ENCODE peak calls at places on chromosomes 2 and 18, in four cellular contexts. One of them, this sample, is unnamed.
A peak's percentile ranks its signal among the peaks of the same experiment; 100 is the strongest.

GRCh38 chr18:59303006-59303405 is 15.4 kb downstream of the CPLX4 start:
- DNase-seq in breast epithelium: no peak
- DNase-seq in HL-60: no peak
- DNase-seq in epithelial cell of esophagus: no peak
- DNase-seq in this sample: no peak

GRCh38 chr2:26770986-26771586 is 7.0 kb downstream of the SLC35F6 start:
- DNase-seq in epithelial cell of esophagus: peak; percentile 89
- DNase-seq in HL-60: no peak
- DNase-seq in breast epithelium: peak; percentile 87
- DNase-seq in this sample: peak; percentile 57

GRCh38 chr2:143000599-143000998 is 123.1 kb downstream of the KYNU start:
- DNase-seq in HL-60: no peak
- DNase-seq in breast epithelium: no peak
- DNase-seq in epithelial cell of esophagus: no peak
- DNase-seq in this sample: no peak

GRCh38 chr2:172833898-172834297 is 98.3 kb downstream of the RAPGEF4 start:
- DNase-seq in epithelial cell of esophagus: no peak
- DNase-seq in breast epithelium: no peak
- DNase-seq in HL-60: no peak
- DNase-seq in this sample: no peak

GRCh38 chr2:20012032-20012281 is 511 bp downstream of the MATN3 start:
- DNase-seq in epithelial cell of esophagus: no peak
- DNase-seq in breast epithelium: no peak
- DNase-seq in HL-60: no peak
- DNase-seq in this sample: no peak

GRCh38 chr18:44518091-44518490 is 162.6 kb upstream of the SETBP1 start:
- DNase-seq in epithelial cell of esophagus: peak; percentile 47
- DNase-seq in HL-60: no peak
- DNase-seq in breast epithelium: no peak
- DNase-seq in this sample: no peak

GRCh38 chr2:84830095-84830494 is 50.8 kb downstream of the TRABD2A start:
- DNase-seq in epithelial cell of esophagus: peak; percentile 17
- DNase-seq in breast epithelium: no peak
- DNase-seq in HL-60: peak; percentile 65
- DNase-seq in this sample: no peak

GRCh38 chr2:182819412-182819811 is 47.0 kb downstream of the FRZB start:
- DNase-seq in epithelial cell of esophagus: no peak
- DNase-seq in breast epithelium: no peak
- DNase-seq in HL-60: no peak
- DNase-seq in this sample: no peak

GRCh38 chr2:233247744-233248143 is 3.7 kb upstream of the ATG16L1 start:
- DNase-seq in HL-60: no peak
- DNase-seq in breast epithelium: no peak
- DNase-seq in epithelial cell of esophagus: peak; percentile 99
- DNase-seq in this sample: peak; percentile 12

GRCh38 chr18:75173125-75173432 is 35.9 kb downstream of the PTGR3 start:
- DNase-seq in epithelial cell of esophagus: peak; percentile 3
- DNase-seq in breast epithelium: no peak
- DNase-seq in HL-60: peak; percentile 43
- DNase-seq in this sample: no peak

GRCh38 chr2:113370478-113371091 is 66.9 kb upstream of the ZNG1B start:
- DNase-seq in breast epithelium: peak; percentile 57
- DNase-seq in epithelial cell of esophagus: peak; percentile 79
- DNase-seq in HL-60: peak; percentile 76
- DNase-seq in this sample: peak; percentile 84

GRCh38 chr2:106953779-106954178 is 67.8 kb upstream of the ST6GAL2 start:
- DNase-seq in breast epithelium: no peak
- DNase-seq in epithelial cell of esophagus: no peak
- DNase-seq in HL-60: no peak
- DNase-seq in this sample: no peak

GRCh38 chr2:230715201-230715600 is 2.6 kb downstream of the CAB39 start:
- DNase-seq in epithelial cell of esophagus: no peak
- DNase-seq in HL-60: no peak
- DNase-seq in breast epithelium: no peak
- DNase-seq in this sample: no peak

GRCh38 chr2:106561803-106562202 is 74.6 kb downstream of the CD8B2 start:
- DNase-seq in breast epithelium: no peak
- DNase-seq in HL-60: no peak
- DNase-seq in epithelial cell of esophagus: no peak
- DNase-seq in this sample: no peak

GRCh38 chr2:71455011-71455740 is 1.8 kb downstream of the DYSF start:
- DNase-seq in breast epithelium: no peak
- DNase-seq in HL-60: no peak
- DNase-seq in epithelial cell of esophagus: no peak
- DNase-seq in this sample: no peak

GRCh38 chr2:71455741-71456569 is 2.6 kb downstream of the DYSF start:
- DNase-seq in breast epithelium: no peak
- DNase-seq in HL-60: no peak
- DNase-seq in epithelial cell of esophagus: no peak
- DNase-seq in this sample: peak; percentile 38

GRCh38 chr2:71457959-71458322 is 4.6 kb downstream of the DYSF start:
- DNase-seq in HL-60: no peak
- DNase-seq in epithelial cell of esophagus: no peak
- DNase-seq in breast epithelium: no peak
- DNase-seq in this sample: no peak

GRCh38 chr2:71457123-71457958 is 4.0 kb downstream of the DYSF start:
- DNase-seq in epithelial cell of esophagus: no peak
- DNase-seq in breast epithelium: no peak
- DNase-seq in HL-60: no peak
- DNase-seq in this sample: no peak

GRCh38 chr2:71456617-71457016 is 3.3 kb downstream of the DYSF start:
- DNase-seq in HL-60: no peak
- DNase-seq in breast epithelium: no peak
- DNase-seq in epithelial cell of esophagus: no peak
- DNase-seq in this sample: no peak
- H3K4me3 ChIP-seq in HL-60: no peak overlapping the region
- H3K4me3 ChIP-seq in breast epithelium: no peak overlapping the region
- H3K4me3 ChIP-seq in epithelial cell of esophagus: no peak overlapping the region
- H3K4me3 ChIP-seq in this sample: no peak overlapping the region

DNA sequence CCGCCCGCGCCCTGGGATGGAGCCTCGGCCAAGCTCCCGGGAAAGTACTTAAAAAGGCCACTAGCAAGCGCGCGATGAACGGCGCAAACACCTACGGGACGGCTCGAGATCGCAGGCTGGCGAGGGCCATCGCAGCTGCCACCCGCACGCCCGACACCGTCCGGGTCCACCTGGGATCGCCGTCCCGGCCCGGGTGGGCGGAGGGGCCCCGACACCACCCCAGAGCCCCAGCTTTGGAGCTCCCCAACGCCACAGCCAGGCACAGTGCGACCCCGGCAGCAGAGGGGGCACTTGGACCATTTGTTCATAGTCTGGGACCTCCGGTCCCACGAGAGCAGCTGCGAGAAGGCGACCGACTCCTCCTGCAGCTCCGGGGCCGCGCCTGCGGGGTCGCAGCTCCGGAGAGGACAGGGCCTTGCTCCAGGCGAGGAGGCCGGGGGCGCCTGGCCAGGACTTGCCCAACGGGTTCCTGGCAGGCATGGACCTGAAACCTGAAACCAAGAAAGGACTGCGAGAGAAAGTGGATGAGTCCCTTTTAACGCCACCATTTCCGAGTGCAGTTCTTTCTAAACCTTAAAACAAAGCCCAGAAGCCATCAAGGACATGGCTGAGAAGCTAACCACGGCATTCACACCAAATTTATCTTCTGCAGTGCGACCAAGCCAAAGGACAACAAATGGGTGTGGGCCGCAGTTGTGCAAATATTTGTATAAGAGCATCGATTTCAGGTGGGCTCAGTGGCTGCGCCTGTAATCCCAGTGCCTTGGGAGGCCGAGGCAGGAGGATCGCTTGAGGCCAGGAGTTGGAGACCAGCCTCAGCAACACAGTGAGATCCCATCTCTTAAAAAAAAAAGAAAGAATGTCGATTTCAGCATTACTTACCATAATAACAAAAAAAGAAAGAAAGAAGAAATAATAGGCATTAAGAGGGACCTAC is 54.0 kb upstream of the IMP4 start:
- DNase-seq in epithelial cell of esophagus: peak; percentile 5
- DNase-seq in HL-60: no peak
- DNase-seq in breast epithelium: no peak
- DNase-seq in this sample: no peak
- TF ChIP-seq CTCF in epithelial cell of esophagus: no peak
- TF ChIP-seq CTCF in HL-60: no peak
- TF ChIP-seq CTCF in breast epithelium: no peak
- TF ChIP-seq CTCF in this sample: no peak

GRCh38 chr2:126329152-126329551 is 326.8 kb upstream of the GYPC start:
- DNase-seq in epithelial cell of esophagus: no peak
- DNase-seq in HL-60: no peak
- DNase-seq in breast epithelium: no peak
- DNase-seq in this sample: no peak

DNA sequence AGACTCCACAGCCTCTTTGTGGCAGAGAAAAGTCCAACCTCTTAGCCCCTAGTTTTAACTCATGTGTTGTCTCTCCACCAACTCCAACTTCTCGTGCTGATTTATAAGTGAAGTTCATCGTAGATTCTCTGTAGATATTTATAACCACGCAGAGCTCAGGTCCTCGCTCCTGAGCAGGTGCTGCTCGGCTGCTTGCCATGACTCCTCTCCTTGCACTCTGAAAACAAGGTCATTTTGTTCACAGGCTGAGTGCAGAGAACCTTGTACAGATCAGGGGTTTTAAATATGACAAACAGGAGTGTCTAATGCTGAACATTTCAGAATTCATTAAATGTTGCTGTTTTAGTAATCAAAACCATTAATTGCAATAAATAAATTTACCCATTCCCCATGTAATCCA is 330.8 kb upstream of the GYPC start:
- DNase-seq in epithelial cell of esophagus: no peak
- DNase-seq in breast epithelium: no peak
- DNase-seq in HL-60: no peak
- DNase-seq in this sample: no peak
- H3K4me3 ChIP-seq in epithelial cell of esophagus: no peak overlapping the region
- H3K4me3 ChIP-seq in breast epithelium: no peak overlapping the region
- H3K4me3 ChIP-seq in HL-60: no peak overlapping the region
- H3K4me3 ChIP-seq in this sample: no peak overlapping the region

GRCh38 chr2:10900216-10901109 is 11.3 kb upstream of the KCNF1 start:
- DNase-seq in HL-60: peak; percentile 45
- DNase-seq in breast epithelium: no peak
- DNase-seq in epithelial cell of esophagus: peak; percentile 46
- DNase-seq in this sample: peak; percentile 70
- TF ChIP-seq CTCF in HL-60: peak; percentile 33
- TF ChIP-seq CTCF in breast epithelium: no peak
- TF ChIP-seq CTCF in epithelial cell of esophagus: peak; percentile 23
- TF ChIP-seq CTCF in this sample: peak; percentile 75